ENCODE peak calls at places on chromosomes 3 and 15, in six cellular contexts. Z, A, F, H, P and E are unnamed samples.

GRCh38 chr15:89221543-89221942 is at the start of gene RLBP1:
- DNase-seq in Z (no peak), A (no peak), F (no peak), H (no peak), P (no peak), E (peak; percentile 43)

GRCh38 chr3:144054766-144055165 is 83.1 kb downstream of the DIPK2A start:
- DNase-seq in Z (no peak), A (no peak), F (no peak), H (no peak), P (no peak), E (no peak)

GRCh38 chr3:186081678-186082077 is 27.2 kb downstream of the ETV5 start:
- DNase-seq in Z (no peak), A (no peak), F (no peak), H (no peak), P (no peak), E (no peak)

GRCh38 chr3:37967252-37967881 is 23.2 kb upstream of the VILL start:
- DNase-seq in Z (peak; percentile 85), A (peak; percentile 38), F (peak; percentile 65), H (peak; percentile 70), P (peak; percentile 49), E (peak; percentile 86)

GRCh38 chr3:20225769-20226168 is 39.8 kb upstream of the SGO1 start:
- DNase-seq in Z (no peak), A (peak; percentile 26), F (peak; percentile 3), H (peak; percentile 8), P (no peak), E (no peak)

GRCh38 chr15:69217381-69217780 is 56.9 kb downstream of the GLCE start:
- DNase-seq in Z (no peak), A (no peak), F (no peak), H (no peak), P (no peak), E (no peak)

GRCh38 chr15:70772402-70772801 is 9.0 kb upstream of the UACA start:
- DNase-seq in Z (no peak), A (no peak), F (peak; percentile 66), H (no peak), P (no peak), E (no peak)

GRCh38 chr3:29531611-29532150 is 250.8 kb downstream of the RBMS3 start:
- DNase-seq in Z (no peak), A (no peak), F (no peak), H (no peak), P (no peak), E (no peak)

GRCh38 chr3:71466483-71466882 is 117.0 kb downstream of the FOXP1 start:
- DNase-seq in Z (no peak), A (no peak), F (no peak), H (no peak), P (no peak), E (no peak)

GRCh38 chr15:51768018-51768417 is 16.6 kb downstream of the TMOD2 start:
- DNase-seq in Z (no peak), A (no peak), F (no peak), H (no peak), P (no peak), E (no peak)

GRCh38 chr3:106251160-106251892 is 382.5 kb upstream of the CBLB start:
- DNase-seq in Z (no peak), A (no peak), F (no peak), H (no peak), P (no peak), E (no peak)

GRCh38 chr15:70976856-70977255 is 84.2 kb downstream of the LRRC49 start:
- DNase-seq in Z (no peak), A (no peak), F (peak; percentile 87), H (no peak), P (no peak), E (no peak)

GRCh38 chr15:90903733-90904536 is 833 bp downstream of the MAN2A2 start:
- DNase-seq in Z (no peak), A (no peak), F (no peak), H (peak; percentile 24), P (no peak), E (peak; percentile 81)

GRCh38 chr3:128464188-128464587 is 2.5 kb downstream of the DNAJB8 start:
- DNase-seq in Z (no peak), A (no peak), F (no peak), H (no peak), P (no peak), E (no peak)

GRCh38 chr3:10226293-10226692 is 22.0 kb upstream of the TATDN2 start:
- DNase-seq in Z (peak; percentile 66), A (no peak), F (no peak), H (no peak), P (no peak), E (peak; percentile 92)

GRCh38 chr15:62649793-62650420 is 392.6 kb upstream of the TPM1 start:
- DNase-seq in Z (no peak), A (no peak), F (peak; percentile 58), H (no peak), P (no peak), E (no peak)

GRCh38 chr3:146554168-146554760 is 9.9 kb upstream of the PLSCR1 start:
- DNase-seq in Z (no peak), A (no peak), F (peak; percentile 42), H (no peak), P (no peak), E (no peak)
- H3K4ac ChIP-seq in Z (no peak overlapping the region), A (no peak overlapping the region), F (peak overlapping the region; percentile 31), H (no peak overlapping the region), P (no peak overlapping the region), E (no peak overlapping the region)

GRCh38 chr3:123449092-123449985 is 449 bp upstream of the ADCY5 start:
- DNase-seq in Z (peak; percentile 80), A (peak; percentile 47), F (peak; percentile 10), H (peak; percentile 12), P (no peak), E (peak; percentile 52)
- H3K27ac ChIP-seq in Z (no peak overlapping the region), A (no peak overlapping the region), F (no peak overlapping the region), H (no peak overlapping the region), P (no peak overlapping the region), E (no peak overlapping the region)

DNA sequence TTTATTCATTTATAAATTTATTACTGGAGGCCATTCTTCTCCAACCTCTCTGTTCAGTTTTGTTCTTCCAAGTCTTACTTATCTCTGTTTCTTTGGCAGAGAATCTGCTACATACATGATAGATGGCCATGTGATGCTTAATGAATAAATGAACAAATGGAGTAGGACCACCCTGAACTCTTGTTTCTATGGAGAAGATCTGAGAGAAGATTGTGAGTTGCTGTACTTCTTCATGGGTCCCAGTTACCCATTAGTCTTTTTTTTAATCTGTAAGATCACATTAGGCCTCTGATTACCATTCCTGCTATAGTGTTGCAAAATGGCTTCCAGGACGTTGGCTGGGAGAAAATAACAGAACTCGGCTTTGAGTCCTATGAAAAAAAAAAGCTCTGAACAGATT is 191.9 kb upstream of the SYNPR start:
- DNase-seq in Z (no peak), A (no peak), F (no peak), H (no peak), P (no peak), E (no peak)
- H4K91ac ChIP-seq in Z (no peak overlapping the region), A (no peak overlapping the region), F (no peak overlapping the region), H (no peak overlapping the region), P (no peak overlapping the region), E (no peak overlapping the region)

DNA sequence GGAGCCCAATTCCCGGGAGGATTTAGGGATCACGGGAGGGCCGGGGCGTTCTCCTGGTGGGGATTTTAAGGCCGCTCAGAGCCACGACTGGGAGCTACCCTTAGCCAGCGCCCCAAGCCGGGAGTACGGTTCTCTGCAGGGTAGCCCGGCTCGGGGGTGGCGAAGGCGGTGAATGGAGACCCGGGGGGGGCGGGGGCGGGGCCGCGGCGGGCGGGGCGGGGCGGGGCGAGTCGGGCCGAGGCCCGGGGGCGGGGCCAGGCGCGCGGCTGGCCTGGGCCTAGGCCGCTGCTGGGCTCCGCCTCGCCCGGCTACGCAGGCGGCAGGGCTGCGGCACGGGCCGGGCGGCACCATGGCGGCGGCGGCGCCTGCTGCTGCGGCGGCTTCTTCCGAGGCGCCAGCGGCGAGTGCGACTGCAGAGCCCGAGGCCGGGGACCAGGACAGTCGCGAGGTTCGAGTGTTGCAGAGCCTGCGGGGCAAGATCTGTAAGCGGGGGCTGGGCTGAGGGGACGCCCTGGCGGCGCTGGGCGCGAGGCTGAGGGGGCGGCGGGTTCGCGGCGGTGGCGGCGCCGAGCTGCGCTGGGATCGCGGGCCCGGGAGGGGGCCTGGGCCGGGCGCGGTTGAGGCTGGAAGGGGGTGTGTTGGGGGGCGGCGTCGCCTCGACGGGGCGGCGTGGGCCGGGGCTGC is at the start of gene RASA2:
- DNase-seq in Z (peak; percentile 80), A (peak; percentile 81), F (peak; percentile 66), H (peak; percentile 71), P (peak; percentile 63), E (peak; percentile 82)
- H3K4ac ChIP-seq in Z (no peak within 1 kb of the TSS), A (peak within 1 kb of the TSS; percentile 86), F (peak within 1 kb of the TSS; percentile 91), H (peak within 1 kb of the TSS; percentile 74), P (peak within 1 kb of the TSS; percentile 68), E (no peak within 1 kb of the TSS)